ENCODE peak calls at places on chromosomes 1 and 21, in eight cellular contexts. X is mammary epithelial cell; F is pancreas; T is HepG2; W is OCI-LY7; Z is CD8-positive, alpha-beta T cell; Y is cardiac muscle cell; H is PC-9. V is an unnamed sample.

GRCh38 chr1:91487469-91487868 is 13.2 kb upstream of the CDC7 start:
- DNase-seq in X (no peak), F (no peak), T (no peak), W (no peak), Z (no peak), Y (no peak), H (no peak), V (no peak)

GRCh38 chr1:40988280-40988679 is 8.8 kb downstream of the CTPS1 start:
- DNase-seq in X (no peak), F (no peak), T (peak; percentile 27), W (no peak), Z (no peak), Y (no peak), H (no peak), V (no peak)

GRCh38 chr1:27574871-27575831 is 28.8 kb downstream of the AHDC1 start:
- DNase-seq in X (peak; percentile 68), F (peak; percentile 91), T (no peak), W (no peak), Z (no peak), Y (peak; percentile 90), H (no peak), V (no peak)

GRCh38 chr1:233304489-233305102 is 9.1 kb upstream of the PCNX2 start:
- DNase-seq in X (peak; percentile 17), F (no peak), T (no peak), W (peak; percentile 55), Z (peak; percentile 7), Y (peak; percentile 49), H (no peak), V (no peak)

GRCh38 chr1:62891961-62892562 is 108.1 kb downstream of the ATG4C start:
- DNase-seq in X (peak; percentile 57), F (no peak), T (peak; percentile 86), W (no peak), Z (no peak), Y (no peak), H (no peak), V (no peak)

GRCh38 chr1:186202174-186202843 is 172.7 kb downstream of the TPR start:
- DNase-seq in X (no peak), F (no peak), T (no peak), W (no peak), Z (no peak), Y (no peak), H (no peak), V (no peak)

GRCh38 chr1:186680031-186681012 is at the start of gene PTGS2:
- DNase-seq in X (peak; percentile 97), F (peak; percentile 58), T (no peak), W (no peak), Z (no peak), Y (peak; percentile 69), H (peak; percentile 65), V (no peak)

GRCh38 chr1:187226396-187226795 is 397.6 kb downstream of the PLA2G4A start:
- DNase-seq in X (peak; percentile 8), F (no peak), T (no peak), W (no peak), Z (no peak), Y (no peak), H (no peak), V (no peak)

GRCh38 chr1:39562886-39563285 is 13.7 kb downstream of the PABPC4 start:
- DNase-seq in X (no peak), F (no peak), T (no peak), W (no peak), Z (no peak), Y (no peak), H (no peak), V (no peak)

GRCh38 chr1:115091582-115091981 is 2.3 kb upstream of the TSPAN2 start:
- DNase-seq in X (no peak), F (no peak), T (no peak), W (no peak), Z (no peak), Y (no peak), H (peak; percentile 22), V (no peak)

GRCh38 chr21:43731476-43731875 is 12.5 kb downstream of the PDXK start:
- DNase-seq in X (no peak), F (no peak), T (peak; percentile 88), W (no peak), Z (no peak), Y (no peak), H (no peak), V (no peak)

GRCh38 chr21:38012700-38013099 is 96.4 kb upstream of the KCNJ6 start:
- DNase-seq in X (no peak), F (no peak), T (no peak), W (no peak), Z (no peak), Y (no peak), H (no peak), V (no peak)

GRCh38 chr1:11414921-11415538 is 63.9 kb upstream of the DISP3 start:
- DNase-seq in X (no peak), F (no peak), T (no peak), W (no peak), Z (no peak), Y (no peak), H (no peak), V (no peak)

GRCh38 chr1:206012086-206012859 is 9.1 kb upstream of the RAB7B start:
- DNase-seq in X (no peak), F (no peak), T (peak; percentile 29), W (peak; percentile 93), Z (peak; percentile 14), Y (peak; percentile 45), H (no peak), V (no peak)

GRCh38 chr1:156926175-156926574 is 5.7 kb downstream of the LRRC71 start:
- DNase-seq in X (peak; percentile 85), F (peak; percentile 46), T (no peak), W (no peak), Z (peak; percentile 21), Y (peak; percentile 42), H (peak; percentile 86), V (no peak)

GRCh38 chr1:168054117-168054516 is 82.6 kb downstream of the GPR161 start:
- DNase-seq in X (no peak), F (no peak), T (no peak), W (peak; percentile 15), Z (no peak), Y (no peak), H (no peak), V (no peak)

GRCh38 chr1:44775930-44776748 is 799 bp downstream of the RPS8 start:
- DNase-seq in X (peak; percentile 26), F (peak; percentile 47), T (no peak), W (peak; percentile 51), Z (peak; percentile 49), Y (peak; percentile 15), H (no peak), V (peak; percentile 18)

GRCh38 chr21:36070999-36071398 is 1.2 kb downstream of the CBR1 start:
- DNase-seq in X (no peak), F (no peak), T (no peak), W (no peak), Z (no peak), Y (no peak), H (no peak), V (no peak)

GRCh38 chr1:23366146-23366545 is 3.5 kb downstream of the ZNF436 start:
- DNase-seq in X (peak; percentile 51), F (no peak), T (no peak), W (no peak), Z (no peak), Y (no peak), H (no peak), V (no peak)

GRCh38 chr1:23368562-23369334 is 888 bp downstream of the ZNF436 start:
- DNase-seq in X (peak; percentile 87), F (peak; percentile 89), T (peak; percentile 85), W (peak; percentile 95), Z (peak; percentile 82), Y (peak; percentile 96), H (peak; percentile 63), V (peak; percentile 84)

GRCh38 chr1:23367451-23367790 is 2.2 kb downstream of the ZNF436 start:
- DNase-seq in X (no peak), F (no peak), T (peak; percentile 19), W (peak; percentile 22), Z (no peak), Y (no peak), H (no peak), V (no peak)

GRCh38 chr1:23367791-23368561 is 1.7 kb downstream of the ZNF436 start:
- DNase-seq in X (peak; percentile 98), F (peak; percentile 98), T (peak; percentile 97), W (peak; percentile 99), Z (peak; percentile 96), Y (peak; percentile 99), H (peak; percentile 95), V (peak; percentile 95)

GRCh38 chr1:23366598-23366997 is 3.0 kb downstream of the ZNF436 start:
- DNase-seq in X (peak; percentile 82), F (no peak), T (no peak), W (no peak), Z (no peak), Y (no peak), H (peak; percentile 70), V (no peak)
- H3K9me3 ChIP-seq in X (peaks cover 27% of the 10 kb centered on the region), F (no peaks in the 10 kb centered on the region), T (no peaks in the 10 kb centered on the region), W (no peaks in the 10 kb centered on the region), Z (peaks cover 15% of the 10 kb centered on the region), Y (peaks cover 6% of the 10 kb centered on the region), H (peaks cover 30% of the 10 kb centered on the region), V (peaks cover 19% of the 10 kb centered on the region)

GRCh38 chr1:226956942-226957713 is 17.0 kb downstream of the COQ8A start:
- DNase-seq in X (no peak), F (no peak), T (no peak), W (no peak), Z (no peak), Y (no peak), H (no peak), V (no peak)
- H3K9me3 ChIP-seq in X (no peaks in the 10 kb centered on the region), F (no peaks in the 10 kb centered on the region), T (no peaks in the 10 kb centered on the region), W (no peaks in the 10 kb centered on the region), Z (no peaks in the 10 kb centered on the region), Y (no peaks in the 10 kb centered on the region), H (peaks cover 3% of the 10 kb centered on the region), V (no peaks in the 10 kb centered on the region)

DNA sequence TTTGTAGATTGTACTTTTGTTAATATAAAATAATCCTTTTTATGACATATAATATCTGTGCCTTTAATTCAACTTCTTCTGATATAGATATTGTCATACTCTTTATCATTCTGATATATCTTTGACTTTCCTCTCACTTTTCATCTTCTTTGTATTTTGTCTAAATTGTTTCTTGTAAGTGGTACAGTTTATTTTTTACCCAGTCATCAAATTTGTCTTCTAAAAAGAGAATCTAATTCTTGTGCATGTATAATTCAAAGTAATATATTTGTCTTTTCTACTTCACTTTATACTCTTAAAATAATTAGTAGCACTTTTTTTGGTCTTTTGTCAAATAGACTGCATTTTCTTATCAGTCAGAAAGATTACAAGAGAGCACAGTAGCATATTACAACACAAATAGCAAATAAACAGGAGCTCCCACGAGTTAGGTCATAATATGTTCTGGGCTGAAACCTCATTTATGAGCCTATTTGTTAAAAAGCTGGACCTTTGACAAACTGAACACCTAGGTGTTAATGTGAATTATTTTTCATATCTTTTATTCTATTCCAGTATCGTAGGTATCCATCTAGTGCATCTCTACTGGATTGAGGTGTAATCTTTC is 379.7 kb upstream of the B3GALT2 start:
- DNase-seq in X (no peak), F (no peak), T (no peak), W (no peak), Z (no peak), Y (no peak), H (no peak), V (no peak)
- H3K9me3 ChIP-seq in X (no peaks in the 10 kb centered on the region), F (no peaks in the 10 kb centered on the region), T (no peaks in the 10 kb centered on the region), W (no peaks in the 10 kb centered on the region), Z (no peaks in the 10 kb centered on the region), Y (no peaks in the 10 kb centered on the region), H (peaks cover 3% of the 10 kb centered on the region), V (no peaks in the 10 kb centered on the region)

GRCh38 chr1:163999131-163999530 is 559.9 kb upstream of the PBX1 start:
- DNase-seq in X (no peak), F (no peak), T (no peak), W (no peak), Z (no peak), Y (no peak), H (no peak), V (no peak)
- H3K9me3 ChIP-seq in X (no peaks in the 10 kb centered on the region), F (no peaks in the 10 kb centered on the region), T (peaks cover 79% of the 10 kb centered on the region), W (no peaks in the 10 kb centered on the region), Z (no peaks in the 10 kb centered on the region), Y (no peaks in the 10 kb centered on the region), H (no peaks in the 10 kb centered on the region), V (no peaks in the 10 kb centered on the region)

V was measured in T-helper 17 cell.